ENCODE peak calls at places on chromosomes 1 and 21, in four cellular contexts. One of them, this sample, is unnamed.
A peak's percentile ranks its signal among the peaks of the same experiment; 100 is the strongest.

GRCh38 chr1:3115275-3116149 is 46.5 kb downstream of the PRDM16 start:
- DNase-seq in heart left ventricle: no peak
- DNase-seq in epithelial cell of esophagus: no peak
- DNase-seq in activated T-cell treated with anti-CD3 and anti-CD28 coated beads, Interleukin-2, amount 50 U/mL, for 48 hours: no peak
- DNase-seq in this sample: no peak

GRCh38 chr1:54882483-54882882 is 4.5 kb downstream of the DHCR24 start:
- DNase-seq in heart left ventricle: no peak
- DNase-seq in epithelial cell of esophagus: peak; percentile 76
- DNase-seq in activated T-cell treated with anti-CD3 and anti-CD28 coated beads, Interleukin-2, amount 50 U/mL, for 48 hours: no peak
- DNase-seq in this sample: no peak

GRCh38 chr1:63732666-63733065 is 41.2 kb upstream of the ROR1 start:
- DNase-seq in heart left ventricle: no peak
- DNase-seq in epithelial cell of esophagus: peak; percentile 39
- DNase-seq in activated T-cell treated with anti-CD3 and anti-CD28 coated beads, Interleukin-2, amount 50 U/mL, for 48 hours: no peak
- DNase-seq in this sample: no peak

GRCh38 chr1:24905355-24905978 is 24.6 kb downstream of the RUNX3 start:
- DNase-seq in heart left ventricle: no peak
- DNase-seq in epithelial cell of esophagus: no peak
- DNase-seq in activated T-cell treated with anti-CD3 and anti-CD28 coated beads, Interleukin-2, amount 50 U/mL, for 48 hours: peak; percentile 20
- DNase-seq in this sample: no peak

GRCh38 chr1:153429266-153430165 is 13.2 kb downstream of the S100A7A start:
- DNase-seq in heart left ventricle: no peak
- DNase-seq in epithelial cell of esophagus: peak; percentile 87
- DNase-seq in activated T-cell treated with anti-CD3 and anti-CD28 coated beads, Interleukin-2, amount 50 U/mL, for 48 hours: no peak
- DNase-seq in this sample: peak; percentile 36

GRCh38 chr1:107344268-107344667 is 203.4 kb downstream of the NTNG1 start:
- DNase-seq in heart left ventricle: no peak
- DNase-seq in epithelial cell of esophagus: no peak
- DNase-seq in activated T-cell treated with anti-CD3 and anti-CD28 coated beads, Interleukin-2, amount 50 U/mL, for 48 hours: no peak
- DNase-seq in this sample: no peak

GRCh38 chr1:106889054-106889453 is 167.4 kb upstream of the PRMT6 start:
- DNase-seq in heart left ventricle: no peak
- DNase-seq in epithelial cell of esophagus: no peak
- DNase-seq in activated T-cell treated with anti-CD3 and anti-CD28 coated beads, Interleukin-2, amount 50 U/mL, for 48 hours: no peak
- DNase-seq in this sample: no peak

GRCh38 chr1:168338589-168339503 is 58.2 kb downstream of the TBX19 start:
- DNase-seq in heart left ventricle: no peak
- DNase-seq in epithelial cell of esophagus: no peak
- DNase-seq in activated T-cell treated with anti-CD3 and anti-CD28 coated beads, Interleukin-2, amount 50 U/mL, for 48 hours: no peak
- DNase-seq in this sample: no peak

GRCh38 chr1:155071701-155072100 is 6.9 kb upstream of the EFNA3 start:
- DNase-seq in heart left ventricle: no peak
- DNase-seq in epithelial cell of esophagus: no peak
- DNase-seq in activated T-cell treated with anti-CD3 and anti-CD28 coated beads, Interleukin-2, amount 50 U/mL, for 48 hours: no peak
- DNase-seq in this sample: no peak

GRCh38 chr21:36887983-36888382 is 78.5 kb downstream of the HLCS start:
- DNase-seq in heart left ventricle: no peak
- DNase-seq in epithelial cell of esophagus: no peak
- DNase-seq in activated T-cell treated with anti-CD3 and anti-CD28 coated beads, Interleukin-2, amount 50 U/mL, for 48 hours: no peak
- DNase-seq in this sample: no peak

GRCh38 chr1:81377406-81377805 is 423.3 kb upstream of the ADGRL2 start:
- DNase-seq in heart left ventricle: no peak
- DNase-seq in epithelial cell of esophagus: no peak
- DNase-seq in activated T-cell treated with anti-CD3 and anti-CD28 coated beads, Interleukin-2, amount 50 U/mL, for 48 hours: no peak
- DNase-seq in this sample: no peak

GRCh38 chr1:157137051-157137772 is 983 bp downstream of the ETV3 start:
- DNase-seq in heart left ventricle: no peak
- DNase-seq in epithelial cell of esophagus: peak; percentile 49
- DNase-seq in activated T-cell treated with anti-CD3 and anti-CD28 coated beads, Interleukin-2, amount 50 U/mL, for 48 hours: no peak
- DNase-seq in this sample: no peak

GRCh38 chr1:34470406-34470805 is 284.4 kb upstream of the GJB5 start:
- DNase-seq in heart left ventricle: no peak
- DNase-seq in epithelial cell of esophagus: no peak
- DNase-seq in activated T-cell treated with anti-CD3 and anti-CD28 coated beads, Interleukin-2, amount 50 U/mL, for 48 hours: no peak
- DNase-seq in this sample: no peak

GRCh38 chr1:57270926-57271698 is 152.7 kb downstream of the DAB1 start:
- DNase-seq in heart left ventricle: no peak
- DNase-seq in epithelial cell of esophagus: peak; percentile 44
- DNase-seq in activated T-cell treated with anti-CD3 and anti-CD28 coated beads, Interleukin-2, amount 50 U/mL, for 48 hours: no peak
- DNase-seq in this sample: no peak

GRCh38 chr1:81155131-81155530 is 645.6 kb upstream of the ADGRL2 start:
- DNase-seq in heart left ventricle: no peak
- DNase-seq in epithelial cell of esophagus: no peak
- DNase-seq in activated T-cell treated with anti-CD3 and anti-CD28 coated beads, Interleukin-2, amount 50 U/mL, for 48 hours: no peak
- DNase-seq in this sample: no peak

GRCh38 chr1:76138217-76138616 is 63.7 kb downstream of the ST6GALNAC3 start:
- DNase-seq in heart left ventricle: no peak
- DNase-seq in epithelial cell of esophagus: no peak
- DNase-seq in activated T-cell treated with anti-CD3 and anti-CD28 coated beads, Interleukin-2, amount 50 U/mL, for 48 hours: no peak
- DNase-seq in this sample: no peak

GRCh38 chr1:2032737-2033136 is 13.6 kb downstream of the GABRD start:
- DNase-seq in heart left ventricle: no peak
- DNase-seq in epithelial cell of esophagus: no peak
- DNase-seq in activated T-cell treated with anti-CD3 and anti-CD28 coated beads, Interleukin-2, amount 50 U/mL, for 48 hours: no peak
- DNase-seq in this sample: no peak

GRCh38 chr1:203692565-203693470 is 66.2 kb downstream of the ATP2B4 start:
- DNase-seq in heart left ventricle: peak; percentile 87
- DNase-seq in epithelial cell of esophagus: peak; percentile 99
- DNase-seq in activated T-cell treated with anti-CD3 and anti-CD28 coated beads, Interleukin-2, amount 50 U/mL, for 48 hours: no peak
- DNase-seq in this sample: peak; percentile 96

GRCh38 chr1:175864625-175865024 is 121.2 kb upstream of the TNR start:
- DNase-seq in heart left ventricle: no peak
- DNase-seq in epithelial cell of esophagus: no peak
- DNase-seq in activated T-cell treated with anti-CD3 and anti-CD28 coated beads, Interleukin-2, amount 50 U/mL, for 48 hours: no peak
- DNase-seq in this sample: no peak

GRCh38 chr1:219659682-219660081 is 46.8 kb upstream of the ZC3H11B start:
- DNase-seq in heart left ventricle: no peak
- DNase-seq in epithelial cell of esophagus: no peak
- DNase-seq in activated T-cell treated with anti-CD3 and anti-CD28 coated beads, Interleukin-2, amount 50 U/mL, for 48 hours: no peak
- DNase-seq in this sample: no peak

GRCh38 chr1:145908653-145909052 is 1.2 kb downstream of the ITGA10 start:
- DNase-seq in heart left ventricle: no peak
- DNase-seq in epithelial cell of esophagus: no peak
- DNase-seq in activated T-cell treated with anti-CD3 and anti-CD28 coated beads, Interleukin-2, amount 50 U/mL, for 48 hours: no peak
- DNase-seq in this sample: no peak

GRCh38 chr1:8406011-8406410 is 88.1 kb downstream of the SLC45A1 start:
- DNase-seq in heart left ventricle: no peak
- DNase-seq in epithelial cell of esophagus: no peak
- DNase-seq in activated T-cell treated with anti-CD3 and anti-CD28 coated beads, Interleukin-2, amount 50 U/mL, for 48 hours: no peak
- DNase-seq in this sample: no peak

GRCh38 chr1:19872190-19872589 is 10.0 kb upstream of the OTUD3 start:
- DNase-seq in heart left ventricle: no peak
- DNase-seq in epithelial cell of esophagus: peak; percentile 85
- DNase-seq in activated T-cell treated with anti-CD3 and anti-CD28 coated beads, Interleukin-2, amount 50 U/mL, for 48 hours: no peak
- DNase-seq in this sample: peak; percentile 71

GRCh38 chr1:214747050-214747615 is 144.1 kb downstream of the CENPF start:
- DNase-seq in heart left ventricle: no peak
- DNase-seq in epithelial cell of esophagus: no peak
- DNase-seq in activated T-cell treated with anti-CD3 and anti-CD28 coated beads, Interleukin-2, amount 50 U/mL, for 48 hours: no peak
- DNase-seq in this sample: no peak

GRCh38 chr21:33644383-33645074 is 2.2 kb downstream of the ITSN1 start:
- DNase-seq in heart left ventricle: no peak
- DNase-seq in epithelial cell of esophagus: peak; percentile 25
- DNase-seq in activated T-cell treated with anti-CD3 and anti-CD28 coated beads, Interleukin-2, amount 50 U/mL, for 48 hours: no peak
- DNase-seq in this sample: no peak

GRCh38 chr1:43525995-43526394 is 4.7 kb upstream of the PTPRF start:
- DNase-seq in heart left ventricle: no peak
- DNase-seq in epithelial cell of esophagus: peak; percentile 85
- DNase-seq in activated T-cell treated with anti-CD3 and anti-CD28 coated beads, Interleukin-2, amount 50 U/mL, for 48 hours: no peak
- DNase-seq in this sample: no peak

GRCh38 chr1:203082571-203083462 is 3.0 kb downstream of the MYOG start:
- DNase-seq in heart left ventricle: peak; percentile 1
- DNase-seq in epithelial cell of esophagus: peak; percentile 26
- DNase-seq in activated T-cell treated with anti-CD3 and anti-CD28 coated beads, Interleukin-2, amount 50 U/mL, for 48 hours: peak; percentile 11
- DNase-seq in this sample: no peak

GRCh38 chr1:75233302-75233929 is 99.2 kb downstream of the LHX8 start:
- DNase-seq in heart left ventricle: no peak
- DNase-seq in epithelial cell of esophagus: peak; percentile 59
- DNase-seq in activated T-cell treated with anti-CD3 and anti-CD28 coated beads, Interleukin-2, amount 50 U/mL, for 48 hours: no peak
- DNase-seq in this sample: no peak

GRCh38 chr1:66271904-66272254 is 262.1 kb upstream of the SGIP1 start:
- DNase-seq in heart left ventricle: peak; percentile 75
- DNase-seq in epithelial cell of esophagus: peak; percentile 80
- DNase-seq in activated T-cell treated with anti-CD3 and anti-CD28 coated beads, Interleukin-2, amount 50 U/mL, for 48 hours: no peak
- DNase-seq in this sample: peak; percentile 81